ENCODE peak calls at places on chromosomes 2 and 18, in four cellular contexts. Y is posterior vena cava, Q is nephron progenitor cell, N is fibroblast of the conjunctiva. J is an unnamed sample.

GRCh38 chr2:172246649-172247048 is 143.9 kb upstream of the DLX2 start:
- DNase-seq in N (no peak), Y (no peak), Q (no peak), J (no peak)

GRCh38 chr2:176093145-176093888 is 796 bp downstream of the HOXD13 start:
- DNase-seq in N (no peak), Y (no peak), Q (peak), J (no peak)

GRCh38 chr2:73870084-73870483 is 22.7 kb upstream of the ACTG2 start:
- DNase-seq in Q (no peak), N (peak), Y (no peak), J (no peak)

GRCh38 chr2:184032983-184033382 is 565.3 kb upstream of the ZNF804A start:
- DNase-seq in N (no peak), Y (no peak), Q (no peak), J (no peak)

GRCh38 chr18:8212893-8213805 is 396.1 kb upstream of the RAB12 start:
- DNase-seq in N (peak), Q (no peak), Y (no peak), J (no peak)

GRCh38 chr2:64463784-64464183 is 9.8 kb downstream of the LGALSL start:
- DNase-seq in Y (no peak), N (peak), Q (no peak), J (peak)

GRCh38 chr2:238203973-238204683 is 633 bp upstream of the ILKAP start:
- DNase-seq in Q (no peak), N (no peak), Y (no peak), J (no peak)

GRCh38 chr2:241417626-241418025 is 61.5 kb downstream of the FARP2 start:
- DNase-seq in Y (no peak), N (no peak), Q (no peak), J (no peak)

GRCh38 chr2:209426432-209426831 is 2.6 kb downstream of the MAP2 start:
- DNase-seq in Q (no peak), Y (no peak), N (no peak), J (no peak)

GRCh38 chr2:167381349-167381748 is 493.1 kb downstream of the XIRP2 start:
- DNase-seq in Y (no peak), N (no peak), Q (no peak), J (no peak)

GRCh38 chr2:227464356-227464755 is 7.6 kb upstream of the AGFG1 start:
- DNase-seq in Y (no peak), N (no peak), Q (no peak), J (no peak)

GRCh38 chr18:70132999-70133398 is 72.5 kb downstream of the RTTN start:
- DNase-seq in Y (no peak), Q (no peak), N (peak), J (no peak)

GRCh38 chr18:36352384-36352783 is 54.9 kb downstream of the FHOD3 start:
- DNase-seq in N (peak), Q (no peak), Y (no peak), J (peak)